ENCODE peak calls at places on chromosomes 7 and 10, in ten cellular contexts. One of them, this sample, is unnamed.

GRCh38 chr7:13282377-13282980 is 595.0 kb downstream of the ARL4A start:
- DNase-seq in lung: no peak
- DNase-seq in CD8-positive, alpha-beta memory T cell: no peak
- DNase-seq in cardiac muscle cell: peak; percentile 59
- DNase-seq in vagina: no peak
- DNase-seq in endodermal cell: no peak
- DNase-seq in transverse colon: no peak
- DNase-seq in HCT116: peak; percentile 35
- DNase-seq in mucosa of descending colon: no peak
- DNase-seq in PC-9: no peak
- DNase-seq in this sample: no peak

GRCh38 chr7:95658676-95659075 is 62.4 kb upstream of the PDK4 start:
- DNase-seq in cardiac muscle cell: no peak
- DNase-seq in lung: no peak
- DNase-seq in CD8-positive, alpha-beta memory T cell: no peak
- DNase-seq in mucosa of descending colon: peak; percentile 64
- DNase-seq in HCT116: no peak
- DNase-seq in endodermal cell: no peak
- DNase-seq in transverse colon: peak; percentile 56
- DNase-seq in vagina: no peak
- DNase-seq in PC-9: no peak
- DNase-seq in this sample: no peak

GRCh38 chr10:78377362-78377761 is 343.7 kb downstream of the RPS24 start:
- DNase-seq in cardiac muscle cell: peak; percentile 40
- DNase-seq in PC-9: no peak
- DNase-seq in mucosa of descending colon: peak; percentile 7
- DNase-seq in transverse colon: no peak
- DNase-seq in HCT116: no peak
- DNase-seq in lung: no peak
- DNase-seq in vagina: no peak
- DNase-seq in endodermal cell: peak; percentile 65
- DNase-seq in CD8-positive, alpha-beta memory T cell: no peak
- DNase-seq in this sample: no peak

GRCh38 chr7:79217468-79217867 is 236.0 kb downstream of the MAGI2 start:
- DNase-seq in lung: no peak
- DNase-seq in mucosa of descending colon: no peak
- DNase-seq in PC-9: no peak
- DNase-seq in cardiac muscle cell: no peak
- DNase-seq in transverse colon: no peak
- DNase-seq in endodermal cell: no peak
- DNase-seq in vagina: no peak
- DNase-seq in CD8-positive, alpha-beta memory T cell: no peak
- DNase-seq in HCT116: no peak
- DNase-seq in this sample: no peak

GRCh38 chr10:129719889-129720590 is 244.0 kb downstream of the EBF3 start:
- DNase-seq in transverse colon: no peak
- DNase-seq in lung: no peak
- DNase-seq in CD8-positive, alpha-beta memory T cell: no peak
- DNase-seq in cardiac muscle cell: no peak
- DNase-seq in PC-9: no peak
- DNase-seq in vagina: no peak
- DNase-seq in mucosa of descending colon: no peak
- DNase-seq in HCT116: no peak
- DNase-seq in endodermal cell: no peak
- DNase-seq in this sample: peak; percentile 32

GRCh38 chr7:130148561-130148960 is 56.6 kb downstream of the TMEM209 start:
- DNase-seq in mucosa of descending colon: no peak
- DNase-seq in PC-9: no peak
- DNase-seq in transverse colon: no peak
- DNase-seq in HCT116: no peak
- DNase-seq in endodermal cell: no peak
- DNase-seq in cardiac muscle cell: peak; percentile 14
- DNase-seq in vagina: no peak
- DNase-seq in lung: no peak
- DNase-seq in CD8-positive, alpha-beta memory T cell: no peak
- DNase-seq in this sample: no peak

GRCh38 chr10:31698169-31698890 is 230.3 kb downstream of the ARHGAP12 start:
- DNase-seq in mucosa of descending colon: peak; percentile 38
- DNase-seq in lung: peak; percentile 42
- DNase-seq in transverse colon: peak; percentile 53
- DNase-seq in cardiac muscle cell: peak; percentile 94
- DNase-seq in vagina: peak; percentile 97
- DNase-seq in endodermal cell: no peak
- DNase-seq in CD8-positive, alpha-beta memory T cell: no peak
- DNase-seq in PC-9: no peak
- DNase-seq in HCT116: no peak
- DNase-seq in this sample: no peak

GRCh38 chr10:7351905-7352304 is 58.9 kb downstream of the SFMBT2 start:
- DNase-seq in vagina: no peak
- DNase-seq in cardiac muscle cell: no peak
- DNase-seq in HCT116: no peak
- DNase-seq in CD8-positive, alpha-beta memory T cell: no peak
- DNase-seq in PC-9: no peak
- DNase-seq in mucosa of descending colon: no peak
- DNase-seq in lung: no peak
- DNase-seq in endodermal cell: no peak
- DNase-seq in transverse colon: no peak
- DNase-seq in this sample: no peak

DNA sequence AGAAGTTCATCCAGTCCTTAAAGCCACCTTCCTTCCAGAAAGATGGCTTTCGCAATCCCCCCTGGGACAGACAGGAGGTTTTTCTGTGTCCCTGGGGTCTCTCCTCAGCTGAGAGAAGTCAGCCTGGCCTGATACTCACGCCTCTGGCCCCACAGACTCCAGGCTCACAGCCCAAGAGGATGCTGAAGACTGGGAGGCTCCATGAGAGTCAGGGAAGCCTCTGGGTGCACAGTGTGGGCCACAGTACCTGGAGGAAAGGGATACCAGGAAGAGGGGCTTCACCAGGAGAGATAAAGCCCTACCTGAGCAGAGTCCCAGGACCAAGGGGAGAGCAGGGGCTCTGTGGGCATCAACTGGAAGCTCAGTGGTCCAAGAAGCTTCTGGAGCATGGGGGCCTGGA is 324.4 kb downstream of the GRID1 start:
- DNase-seq in lung: no peak
- DNase-seq in cardiac muscle cell: no peak
- DNase-seq in transverse colon: no peak
- DNase-seq in vagina: no peak
- DNase-seq in CD8-positive, alpha-beta memory T cell: no peak
- DNase-seq in PC-9: no peak
- DNase-seq in endodermal cell: no peak
- DNase-seq in HCT116: no peak
- DNase-seq in mucosa of descending colon: no peak
- DNase-seq in this sample: no peak
- H3K36me3 ChIP-seq in lung: no peaks in the 10 kb centered on the region
- H3K36me3 ChIP-seq in cardiac muscle cell: no peaks in the 10 kb centered on the region
- H3K36me3 ChIP-seq in transverse colon: no peaks in the 10 kb centered on the region
- H3K36me3 ChIP-seq in vagina: no peaks in the 10 kb centered on the region
- H3K36me3 ChIP-seq in CD8-positive, alpha-beta memory T cell: no peaks in the 10 kb centered on the region
- H3K36me3 ChIP-seq in PC-9: no peaks in the 10 kb centered on the region
- H3K36me3 ChIP-seq in endodermal cell: no peaks in the 10 kb centered on the region
- H3K36me3 ChIP-seq in HCT116: no peaks in the 10 kb centered on the region
- H3K36me3 ChIP-seq in mucosa of descending colon: no peaks in the 10 kb centered on the region
- H3K36me3 ChIP-seq in this sample: no peaks in the 10 kb centered on the region

GRCh38 chr10:71823356-71823755 is 27.7 kb downstream of the PSAP start:
- DNase-seq in CD8-positive, alpha-beta memory T cell: no peak
- DNase-seq in cardiac muscle cell: no peak
- DNase-seq in transverse colon: no peak
- DNase-seq in PC-9: no peak
- DNase-seq in lung: no peak
- DNase-seq in vagina: no peak
- DNase-seq in endodermal cell: no peak
- DNase-seq in HCT116: no peak
- DNase-seq in mucosa of descending colon: no peak
- DNase-seq in this sample: no peak

GRCh38 chr10:71821909-71822763 is 28.9 kb downstream of the PSAP start:
- DNase-seq in endodermal cell: no peak
- DNase-seq in PC-9: no peak
- DNase-seq in CD8-positive, alpha-beta memory T cell: no peak
- DNase-seq in lung: no peak
- DNase-seq in cardiac muscle cell: no peak
- DNase-seq in mucosa of descending colon: no peak
- DNase-seq in vagina: no peak
- DNase-seq in HCT116: no peak
- DNase-seq in transverse colon: no peak
- DNase-seq in this sample: no peak

GRCh38 chr10:71828702-71829101 is 22.3 kb downstream of the PSAP start:
- DNase-seq in CD8-positive, alpha-beta memory T cell: no peak
- DNase-seq in cardiac muscle cell: no peak
- DNase-seq in vagina: no peak
- DNase-seq in transverse colon: no peak
- DNase-seq in PC-9: no peak
- DNase-seq in endodermal cell: no peak
- DNase-seq in lung: no peak
- DNase-seq in HCT116: no peak
- DNase-seq in mucosa of descending colon: no peak
- DNase-seq in this sample: no peak

GRCh38 chr10:71827828-71828227 is 23.2 kb downstream of the PSAP start:
- DNase-seq in cardiac muscle cell: no peak
- DNase-seq in HCT116: no peak
- DNase-seq in transverse colon: no peak
- DNase-seq in lung: no peak
- DNase-seq in CD8-positive, alpha-beta memory T cell: no peak
- DNase-seq in endodermal cell: no peak
- DNase-seq in PC-9: no peak
- DNase-seq in mucosa of descending colon: no peak
- DNase-seq in vagina: no peak
- DNase-seq in this sample: no peak

DNA sequence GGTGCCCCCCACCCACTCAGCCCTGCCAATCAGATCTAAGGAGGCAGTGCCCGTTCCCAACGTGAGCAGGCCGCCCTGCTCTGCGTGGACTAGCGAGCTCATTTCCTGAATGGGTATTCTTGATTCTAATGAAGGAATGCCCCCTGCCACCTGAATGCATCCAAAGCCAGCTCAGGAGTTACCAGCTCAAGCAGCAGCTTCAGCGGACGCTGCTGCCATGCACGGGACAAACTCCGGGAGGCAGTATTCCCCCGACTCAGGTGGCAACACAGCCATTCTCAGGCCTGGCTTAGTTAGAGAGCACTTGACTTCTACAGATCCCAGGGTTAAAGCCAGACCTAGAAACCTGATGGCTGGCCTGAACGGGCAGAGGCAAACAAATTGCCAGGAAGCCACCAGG is 25.8 kb downstream of the PSAP start:
- DNase-seq in mucosa of descending colon: no peak
- DNase-seq in PC-9: no peak
- DNase-seq in transverse colon: no peak
- DNase-seq in endodermal cell: no peak
- DNase-seq in CD8-positive, alpha-beta memory T cell: no peak
- DNase-seq in HCT116: no peak
- DNase-seq in cardiac muscle cell: no peak
- DNase-seq in vagina: no peak
- DNase-seq in lung: no peak
- DNase-seq in this sample: no peak
- H3K36me3 ChIP-seq in mucosa of descending colon: peaks cover 15% of the 10 kb centered on the region
- H3K36me3 ChIP-seq in PC-9: peaks cover 46% of the 10 kb centered on the region
- H3K36me3 ChIP-seq in transverse colon: peaks cover 90% of the 10 kb centered on the region
- H3K36me3 ChIP-seq in endodermal cell: peaks cover 90% of the 10 kb centered on the region
- H3K36me3 ChIP-seq in CD8-positive, alpha-beta memory T cell: peaks cover 75% of the 10 kb centered on the region
- H3K36me3 ChIP-seq in HCT116: peaks cover 53% of the 10 kb centered on the region
- H3K36me3 ChIP-seq in cardiac muscle cell: peaks cover 77% of the 10 kb centered on the region
- H3K36me3 ChIP-seq in vagina: peaks cover 2% of the 10 kb centered on the region
- H3K36me3 ChIP-seq in lung: peaks cover 73% of the 10 kb centered on the region
- H3K36me3 ChIP-seq in this sample: peaks cover 93% of the 10 kb centered on the region

DNA sequence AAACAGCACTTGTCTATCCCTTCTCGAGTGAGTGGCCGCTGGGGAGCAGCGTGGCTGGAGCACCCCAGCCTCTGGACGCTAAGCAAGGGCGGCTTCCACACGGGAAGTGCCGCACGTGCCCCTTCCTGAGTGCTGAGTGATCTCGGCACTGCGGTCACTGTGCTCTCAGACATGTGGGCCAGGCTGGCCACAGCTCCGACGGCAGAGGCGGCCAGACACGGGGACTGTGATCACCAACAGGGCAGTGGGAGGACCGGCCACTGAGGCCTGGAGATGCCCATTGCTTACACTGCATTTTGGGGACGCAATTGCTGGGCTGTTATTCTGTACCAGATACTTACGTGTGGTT is 7.0 kb downstream of the ECHS1 start:
- DNase-seq in transverse colon: no peak
- DNase-seq in mucosa of descending colon: no peak
- DNase-seq in CD8-positive, alpha-beta memory T cell: no peak
- DNase-seq in cardiac muscle cell: no peak
- DNase-seq in HCT116: no peak
- DNase-seq in endodermal cell: no peak
- DNase-seq in vagina: no peak
- DNase-seq in PC-9: no peak
- DNase-seq in lung: no peak
- DNase-seq in this sample: no peak
- H3K36me3 ChIP-seq in transverse colon: peaks cover 51% of the 10 kb centered on the region
- H3K36me3 ChIP-seq in mucosa of descending colon: peaks cover 5% of the 10 kb centered on the region
- H3K36me3 ChIP-seq in CD8-positive, alpha-beta memory T cell: peaks cover 10% of the 10 kb centered on the region
- H3K36me3 ChIP-seq in cardiac muscle cell: peaks cover 55% of the 10 kb centered on the region
- H3K36me3 ChIP-seq in HCT116: no peaks in the 10 kb centered on the region
- H3K36me3 ChIP-seq in endodermal cell: peaks cover 72% of the 10 kb centered on the region
- H3K36me3 ChIP-seq in vagina: peaks cover 3% of the 10 kb centered on the region
- H3K36me3 ChIP-seq in PC-9: no peaks in the 10 kb centered on the region
- H3K36me3 ChIP-seq in lung: peaks cover 59% of the 10 kb centered on the region
- H3K36me3 ChIP-seq in this sample: peaks cover 65% of the 10 kb centered on the region

GRCh38 chr7:6116216-6116615 is 85.0 kb downstream of the ANKRD61 start:
- DNase-seq in endodermal cell: no peak
- DNase-seq in lung: no peak
- DNase-seq in cardiac muscle cell: no peak
- DNase-seq in vagina: no peak
- DNase-seq in transverse colon: no peak
- DNase-seq in HCT116: no peak
- DNase-seq in mucosa of descending colon: no peak
- DNase-seq in CD8-positive, alpha-beta memory T cell: no peak
- DNase-seq in PC-9: no peak
- DNase-seq in this sample: no peak
- H3K36me3 ChIP-seq in endodermal cell: peaks cover 93% of the 10 kb centered on the region
- H3K36me3 ChIP-seq in lung: peaks cover 27% of the 10 kb centered on the region
- H3K36me3 ChIP-seq in cardiac muscle cell: peaks cover 35% of the 10 kb centered on the region
- H3K36me3 ChIP-seq in vagina: no peaks in the 10 kb centered on the region
- H3K36me3 ChIP-seq in transverse colon: peaks cover 46% of the 10 kb centered on the region
- H3K36me3 ChIP-seq in HCT116: peaks cover 49% of the 10 kb centered on the region
- H3K36me3 ChIP-seq in mucosa of descending colon: no peaks in the 10 kb centered on the region
- H3K36me3 ChIP-seq in CD8-positive, alpha-beta memory T cell: peaks cover 46% of the 10 kb centered on the region
- H3K36me3 ChIP-seq in PC-9: peaks cover 61% of the 10 kb centered on the region
- H3K36me3 ChIP-seq in this sample: peaks cover 66% of the 10 kb centered on the region

GRCh38 chr7:157357129-157358040 is 20.6 kb downstream of the DNAJB6 start:
- DNase-seq in endodermal cell: no peak
- DNase-seq in HCT116: no peak
- DNase-seq in mucosa of descending colon: no peak
- DNase-seq in cardiac muscle cell: no peak
- DNase-seq in lung: no peak
- DNase-seq in PC-9: no peak
- DNase-seq in transverse colon: no peak
- DNase-seq in CD8-positive, alpha-beta memory T cell: no peak
- DNase-seq in vagina: no peak
- DNase-seq in this sample: no peak
- H3K36me3 ChIP-seq in endodermal cell: peaks cover 69% of the 10 kb centered on the region
- H3K36me3 ChIP-seq in HCT116: peaks cover 25% of the 10 kb centered on the region
- H3K36me3 ChIP-seq in mucosa of descending colon: no peaks in the 10 kb centered on the region
- H3K36me3 ChIP-seq in cardiac muscle cell: peaks cover 4% of the 10 kb centered on the region
- H3K36me3 ChIP-seq in lung: peaks cover 23% of the 10 kb centered on the region
- H3K36me3 ChIP-seq in PC-9: peaks cover 41% of the 10 kb centered on the region
- H3K36me3 ChIP-seq in transverse colon: peaks cover 7% of the 10 kb centered on the region
- H3K36me3 ChIP-seq in CD8-positive, alpha-beta memory T cell: peaks cover 34% of the 10 kb centered on the region
- H3K36me3 ChIP-seq in vagina: no peaks in the 10 kb centered on the region
- H3K36me3 ChIP-seq in this sample: peaks cover 56% of the 10 kb centered on the region